ENCODE peak calls at places on chromosomes 16 and 17, in four cellular contexts. Z is activated CD4-positive, alpha-beta T cell treated with anti-CD3 and anti-CD28 coated beads for 24 hours; J is NCI-H2081; H is GOT3. K is an unnamed sample.

GRCh38 chr17:60065136-60065535 is 13.6 kb downstream of the HEATR6 start:
- DNase-seq in Z (no peak), J (no peak), H (no peak), K (no peak)

GRCh38 chr17:32007463-32008298 is 498 bp downstream of the LRRC37B start:
- DNase-seq in Z (peak), J (no peak), H (no peak), K (no peak)

GRCh38 chr17:69539781-69540319 is 125.4 kb downstream of the MAP2K6 start:
- DNase-seq in Z (no peak), J (no peak), H (no peak), K (no peak)

GRCh38 chr16:22789281-22789945 is 24.5 kb upstream of the HS3ST2 start:
- DNase-seq in Z (no peak), J (no peak), H (no peak), K (no peak)

GRCh38 chr17:70171159-70171558 is 1.8 kb downstream of the KCNJ2 start:
- DNase-seq in Z (no peak), J (no peak), H (no peak), K (no peak)

GRCh38 chr16:2034695-2035430 is 8.2 kb downstream of the NHERF2 start:
- DNase-seq in Z (no peak), J (no peak), H (no peak), K (no peak)

GRCh38 chr17:32349854-32350661 is at the start of gene ZNF207:
- DNase-seq in Z (peak), J (peak), H (peak), K (peak)

GRCh38 chr16:26816885-26817571 is 249.7 kb upstream of the C16orf82 start:
- DNase-seq in Z (no peak), J (no peak), H (no peak), K (no peak)

GRCh38 chr16:4454618-4455017 is 19.8 kb downstream of the NMRAL1 start:
- DNase-seq in Z (no peak), J (no peak), H (no peak), K (no peak)

GRCh38 chr16:10754941-10755340 is 11.3 kb downstream of the NUBP1 start:
- DNase-seq in Z (no peak), J (no peak), H (no peak), K (no peak)

GRCh38 chr16:35431829-35432663 is 1972.6 kb downstream of the TP53TG3F start:
- DNase-seq in Z (no peak), J (peak), H (no peak), K (no peak)

GRCh38 chr16:30805370-30806169 is 18.6 kb upstream of the ZNF629 start:
- DNase-seq in Z (peak), J (peak), H (peak), K (peak)

GRCh38 chr17:19652595-19652994 is 4.0 kb downstream of the ALDH3A2 start:
- DNase-seq in Z (no peak), J (no peak), H (no peak), K (no peak)

GRCh38 chr17:9987779-9988585 is 82.9 kb upstream of the RCVRN start:
- DNase-seq in Z (no peak), J (no peak), H (no peak), K (no peak)

GRCh38 chr17:42667088-42667951 is 8.2 kb downstream of the TUBG2 start:
- DNase-seq in Z (no peak), J (no peak), H (peak), K (no peak)

GRCh38 chr17:30996481-30996880 is 25.6 kb downstream of the RNF135 start:
- DNase-seq in Z (no peak), J (no peak), H (no peak), K (no peak)

GRCh38 chr17:82794781-82795505 is 43.1 kb downstream of the TBCD start:
- DNase-seq in Z (no peak), J (no peak), H (no peak), K (no peak)

GRCh38 chr17:68125471-68125870 is 89.9 kb downstream of the KPNA2 start:
- DNase-seq in Z (no peak), J (no peak), H (no peak), K (no peak)

GRCh38 chr17:57806083-57806830 is 43.6 kb downstream of the MRPS23 start:
- DNase-seq in Z (no peak), J (no peak), H (no peak), K (no peak)